ENCODE peak calls at places on chromosome 5, in ten cellular contexts. B, V, X, D, O, W, A, Z, P and K are unnamed samples.

GRCh38 chr5:143836161-143836725 is 24.3 kb downstream of the HMHB1 start:
- DNase-seq in X (no peak), W (no peak), D (no peak), O (no peak), B (no peak), V (no peak), A (no peak), P (no peak), Z (no peak), K (no peak)

GRCh38 chr5:42423285-42424152 is at the start of gene GHR:
- DNase-seq in P (no peak), D (peak), B (peak), Z (peak), O (peak), A (peak), W (no peak), V (peak), X (peak), K (peak)

GRCh38 chr5:126492939-126493338 is 69.7 kb downstream of the GRAMD2B start:
- DNase-seq in B (no peak), A (peak), P (no peak), O (no peak), W (no peak), D (no peak), V (peak), X (no peak), Z (no peak), K (peak)

GRCh38 chr5:80069251-80069650 is 34.1 kb downstream of the THBS4 start:
- DNase-seq in D (no peak), A (peak), Z (no peak), P (no peak), V (peak), O (no peak), X (no peak), B (no peak), W (no peak), K (no peak)

GRCh38 chr5:177495243-177496060 is 2.0 kb downstream of the PDLIM7 start:
- DNase-seq in V (peak), X (peak), B (peak), Z (peak), O (peak), W (no peak), D (peak), P (no peak), A (peak), K (peak)

GRCh38 chr5:171312129-171312819 is 3.2 kb downstream of the TLX3 start:
- DNase-seq in Z (no peak), P (no peak), X (peak), B (peak), W (no peak), D (no peak), O (no peak), V (no peak), A (no peak), K (no peak)

GRCh38 chr5:115842952-115843351 is 1.2 kb downstream of the AP3S1 start:
- DNase-seq in V (no peak), P (no peak), A (no peak), B (peak), D (no peak), O (no peak), X (no peak), Z (no peak), W (no peak), K (no peak)

GRCh38 chr5:110840347-110840960 is 101.6 kb downstream of the SLC25A46 start:
- DNase-seq in V (no peak), A (no peak), B (no peak), W (no peak), P (no peak), O (no peak), X (no peak), Z (peak), D (no peak), K (peak)

GRCh38 chr5:55600536-55601208 is 65.9 kb upstream of the PLPP1 start:
- DNase-seq in P (no peak), Z (no peak), W (no peak), B (peak), V (peak), D (no peak), X (no peak), A (peak), O (peak), K (no peak)

GRCh38 chr5:148491015-148491792 is 107.4 kb downstream of the FBXO38 start:
- DNase-seq in D (no peak), A (no peak), V (no peak), X (no peak), B (no peak), O (no peak), Z (no peak), P (no peak), W (no peak), K (no peak)

GRCh38 chr5:176731506-176732192 is 78.7 kb upstream of the UNC5A start:
- DNase-seq in B (no peak), V (no peak), D (no peak), A (peak), O (no peak), P (no peak), X (no peak), W (no peak), Z (no peak), K (no peak)

GRCh38 chr5:57692582-57693487 is 210.2 kb upstream of the ACTBL2 start:
- DNase-seq in O (peak), V (peak), A (peak), W (no peak), P (no peak), D (peak), X (peak), Z (peak), B (peak), K (peak)

GRCh38 chr5:66246621-66247020 is 102.5 kb downstream of the SREK1 start:
- DNase-seq in D (peak), Z (peak), O (peak), X (no peak), B (peak), P (no peak), A (peak), V (peak), W (no peak), K (peak)

GRCh38 chr5:32805966-32806626 is 95.0 kb downstream of the NPR3 start:
- DNase-seq in V (peak), B (peak), X (no peak), A (peak), D (peak), W (no peak), Z (peak), P (no peak), O (peak), K (peak)

GRCh38 chr5:153676821-153677220 is 186.4 kb downstream of the GRIA1 start:
- DNase-seq in B (no peak), V (no peak), O (no peak), P (no peak), D (no peak), X (no peak), A (no peak), Z (no peak), W (no peak), K (no peak)

GRCh38 chr5:38208782-38209378 is 49.5 kb upstream of the EGFLAM start:
- DNase-seq in V (peak), A (peak), P (no peak), D (no peak), B (peak), X (peak), O (peak), Z (peak), W (no peak), K (peak)

GRCh38 chr5:17359451-17359965 is 138.5 kb upstream of the TAF11L2 start:
- DNase-seq in Z (peak), V (peak), B (peak), D (peak), A (peak), X (no peak), P (no peak), W (no peak), O (peak), K (peak)

GRCh38 chr5:53549792-53550191 is 10.6 kb upstream of the NDUFS4 start:
- DNase-seq in P (no peak), V (no peak), Z (peak), X (no peak), A (no peak), B (no peak), O (no peak), D (no peak), W (no peak), K (peak)

GRCh38 chr5:123371575-123372179 is 51.5 kb downstream of the CEP120 start:
- DNase-seq in A (peak), B (no peak), V (peak), D (no peak), Z (peak), X (peak), W (peak), P (no peak), O (no peak), K (peak)
- TF ChIP-seq CTCF in A (peak), B (peak), V (peak), D (peak), Z (peak), X (peak), W (peak), P (peak), O (peak), K (peak)

GRCh38 chr5:8843766-8844165 is 702.1 kb downstream of the SEMA5A start:
- DNase-seq in Z (peak), X (peak), A (peak), D (no peak), B (peak), W (no peak), V (peak), P (no peak), O (peak), K (peak)
- H3K4me3 ChIP-seq in Z (no peak), X (no peak), A (no peak), D (no peak), B (no peak), W (no peak), V (no peak), P (no peak), O (no peak), K (no peak)

GRCh38 chr5:82349651-82350050 is 71.5 kb upstream of the RPS23 start:
- DNase-seq in V (peak), Z (peak), W (peak), B (no peak), A (no peak), X (peak), D (no peak), O (no peak), P (no peak), K (peak)
- TF ChIP-seq CTCF in V (peak), Z (peak), W (no peak), B (peak), A (peak), X (peak), D (peak), O (peak), P (peak), K (peak)

GRCh38 chr5:151068571-151069197 is 12.2 kb downstream of the TNIP1 start:
- DNase-seq in V (no peak), O (no peak), Z (no peak), A (no peak), B (peak), X (no peak), D (no peak), W (no peak), P (no peak), K (no peak)
- H3K4me3 ChIP-seq in V (no peak), O (no peak), Z (no peak), A (no peak), B (no peak), X (no peak), D (no peak), W (no peak), P (peak), K (no peak)

GRCh38 chr5:73204733-73205132 is 31.7 kb downstream of the TMEM174 start:
- DNase-seq in X (no peak), D (no peak), B (no peak), W (no peak), O (no peak), A (no peak), P (no peak), Z (no peak), V (no peak), K (no peak)

GRCh38 chr5:73199671-73200070 is 26.7 kb downstream of the TMEM174 start:
- DNase-seq in W (no peak), D (no peak), B (no peak), V (no peak), A (no peak), P (no peak), X (no peak), O (peak), Z (no peak), K (no peak)

GRCh38 chr5:73198833-73199592 is 26.0 kb downstream of the TMEM174 start:
- DNase-seq in D (no peak), P (no peak), O (no peak), V (no peak), W (no peak), A (no peak), B (no peak), Z (no peak), X (no peak), K (peak)

GRCh38 chr5:73204302-73204701 is 31.3 kb downstream of the TMEM174 start:
- DNase-seq in D (no peak), X (no peak), P (no peak), B (no peak), V (no peak), Z (no peak), O (no peak), W (no peak), A (no peak), K (no peak)

GRCh38 chr5:73201547-73202513 is 28.8 kb downstream of the TMEM174 start:
- DNase-seq in P (no peak), V (peak), X (peak), A (peak), W (peak), D (no peak), B (peak), Z (peak), O (peak), K (peak)
- TF ChIP-seq CTCF in P (peak), V (peak), X (peak), A (peak), W (peak), D (peak), B (peak), Z (peak), O (peak), K (peak)